ENCODE peak calls at places on chromosomes 6 and 20, in ten cellular contexts. One of them, this sample, is unnamed.

GRCh38 chr6:113047932-113048331 is 700.8 kb downstream of the RFPL4B start:
- DNase-seq in activated T-helper 1 cell treated with anti-CD3 and anti-CD28 coated beads, Interleukin-2, amount 50 U/mL, for 16 hours: no peak
- DNase-seq in activated T-cell treated with anti-CD3 and anti-CD28 coated beads, Interleukin-2, amount 50 U/mL, for 72 hours: no peak
- DNase-seq in uterus: no peak
- DNase-seq in NCI-H1694: no peak
- DNase-seq in T-helper 22 cell: no peak
- DNase-seq in cardiac muscle cell: no peak
- DNase-seq in activated CD4-positive, alpha-beta T cell treated with anti-CD3 and anti-CD28 coated beads, Interleukin-2, amount 50 U/mL, for 24 hours: no peak
- DNase-seq in stimulated activated CD8-positive, alpha-beta memory T cell treated with anti-CD3 and anti-CD28 coated beads, Interleukin-12 subunit alpha, Interleukin-12 subunit beta, amount 100 ng/mL, for 4 hours: no peak
- DNase-seq in GF-D8: no peak
- DNase-seq in this sample: no peak

GRCh38 chr6:9083108-9083507 is 647.8 kb upstream of the SLC35B3 start:
- DNase-seq in activated T-helper 1 cell treated with anti-CD3 and anti-CD28 coated beads, Interleukin-2, amount 50 U/mL, for 16 hours: no peak
- DNase-seq in activated T-cell treated with anti-CD3 and anti-CD28 coated beads, Interleukin-2, amount 50 U/mL, for 72 hours: no peak
- DNase-seq in uterus: no peak
- DNase-seq in NCI-H1694: no peak
- DNase-seq in T-helper 22 cell: no peak
- DNase-seq in cardiac muscle cell: no peak
- DNase-seq in activated CD4-positive, alpha-beta T cell treated with anti-CD3 and anti-CD28 coated beads, Interleukin-2, amount 50 U/mL, for 24 hours: no peak
- DNase-seq in stimulated activated CD8-positive, alpha-beta memory T cell treated with anti-CD3 and anti-CD28 coated beads, Interleukin-12 subunit alpha, Interleukin-12 subunit beta, amount 100 ng/mL, for 4 hours: no peak
- DNase-seq in GF-D8: no peak
- DNase-seq in this sample: no peak

GRCh38 chr6:168774381-168774780 is 333.4 kb downstream of the SMOC2 start:
- DNase-seq in activated T-helper 1 cell treated with anti-CD3 and anti-CD28 coated beads, Interleukin-2, amount 50 U/mL, for 16 hours: no peak
- DNase-seq in activated T-cell treated with anti-CD3 and anti-CD28 coated beads, Interleukin-2, amount 50 U/mL, for 72 hours: no peak
- DNase-seq in uterus: no peak
- DNase-seq in NCI-H1694: no peak
- DNase-seq in T-helper 22 cell: no peak
- DNase-seq in cardiac muscle cell: no peak
- DNase-seq in activated CD4-positive, alpha-beta T cell treated with anti-CD3 and anti-CD28 coated beads, Interleukin-2, amount 50 U/mL, for 24 hours: no peak
- DNase-seq in stimulated activated CD8-positive, alpha-beta memory T cell treated with anti-CD3 and anti-CD28 coated beads, Interleukin-12 subunit alpha, Interleukin-12 subunit beta, amount 100 ng/mL, for 4 hours: no peak
- DNase-seq in GF-D8: no peak
- DNase-seq in this sample: no peak

GRCh38 chr6:108755257-108756240 is 92.7 kb upstream of the ARMC2 start:
- DNase-seq in activated T-helper 1 cell treated with anti-CD3 and anti-CD28 coated beads, Interleukin-2, amount 50 U/mL, for 16 hours: no peak
- DNase-seq in activated T-cell treated with anti-CD3 and anti-CD28 coated beads, Interleukin-2, amount 50 U/mL, for 72 hours: no peak
- DNase-seq in uterus: no peak
- DNase-seq in NCI-H1694: no peak
- DNase-seq in T-helper 22 cell: no peak
- DNase-seq in cardiac muscle cell: peak; percentile 32
- DNase-seq in activated CD4-positive, alpha-beta T cell treated with anti-CD3 and anti-CD28 coated beads, Interleukin-2, amount 50 U/mL, for 24 hours: no peak
- DNase-seq in stimulated activated CD8-positive, alpha-beta memory T cell treated with anti-CD3 and anti-CD28 coated beads, Interleukin-12 subunit alpha, Interleukin-12 subunit beta, amount 100 ng/mL, for 4 hours: no peak
- DNase-seq in GF-D8: no peak
- DNase-seq in this sample: peak; percentile 34

GRCh38 chr6:7215798-7216231 is 97.2 kb downstream of the SSR1 start:
- DNase-seq in activated T-helper 1 cell treated with anti-CD3 and anti-CD28 coated beads, Interleukin-2, amount 50 U/mL, for 16 hours: no peak
- DNase-seq in activated T-cell treated with anti-CD3 and anti-CD28 coated beads, Interleukin-2, amount 50 U/mL, for 72 hours: no peak
- DNase-seq in uterus: no peak
- DNase-seq in NCI-H1694: no peak
- DNase-seq in T-helper 22 cell: no peak
- DNase-seq in cardiac muscle cell: no peak
- DNase-seq in activated CD4-positive, alpha-beta T cell treated with anti-CD3 and anti-CD28 coated beads, Interleukin-2, amount 50 U/mL, for 24 hours: no peak
- DNase-seq in stimulated activated CD8-positive, alpha-beta memory T cell treated with anti-CD3 and anti-CD28 coated beads, Interleukin-12 subunit alpha, Interleukin-12 subunit beta, amount 100 ng/mL, for 4 hours: no peak
- DNase-seq in GF-D8: no peak
- DNase-seq in this sample: no peak

GRCh38 chr6:132713355-132714134 is at the start of gene VNN1:
- DNase-seq in activated T-helper 1 cell treated with anti-CD3 and anti-CD28 coated beads, Interleukin-2, amount 50 U/mL, for 16 hours: no peak
- DNase-seq in activated T-cell treated with anti-CD3 and anti-CD28 coated beads, Interleukin-2, amount 50 U/mL, for 72 hours: no peak
- DNase-seq in uterus: no peak
- DNase-seq in NCI-H1694: no peak
- DNase-seq in T-helper 22 cell: no peak
- DNase-seq in cardiac muscle cell: no peak
- DNase-seq in activated CD4-positive, alpha-beta T cell treated with anti-CD3 and anti-CD28 coated beads, Interleukin-2, amount 50 U/mL, for 24 hours: no peak
- DNase-seq in stimulated activated CD8-positive, alpha-beta memory T cell treated with anti-CD3 and anti-CD28 coated beads, Interleukin-12 subunit alpha, Interleukin-12 subunit beta, amount 100 ng/mL, for 4 hours: no peak
- DNase-seq in GF-D8: no peak
- DNase-seq in this sample: peak; percentile 67

GRCh38 chr6:23413327-23414203 is 712.5 kb upstream of the NRSN1 start:
- DNase-seq in activated T-helper 1 cell treated with anti-CD3 and anti-CD28 coated beads, Interleukin-2, amount 50 U/mL, for 16 hours: no peak
- DNase-seq in activated T-cell treated with anti-CD3 and anti-CD28 coated beads, Interleukin-2, amount 50 U/mL, for 72 hours: no peak
- DNase-seq in uterus: no peak
- DNase-seq in NCI-H1694: no peak
- DNase-seq in T-helper 22 cell: no peak
- DNase-seq in cardiac muscle cell: no peak
- DNase-seq in activated CD4-positive, alpha-beta T cell treated with anti-CD3 and anti-CD28 coated beads, Interleukin-2, amount 50 U/mL, for 24 hours: no peak
- DNase-seq in stimulated activated CD8-positive, alpha-beta memory T cell treated with anti-CD3 and anti-CD28 coated beads, Interleukin-12 subunit alpha, Interleukin-12 subunit beta, amount 100 ng/mL, for 4 hours: no peak
- DNase-seq in GF-D8: no peak
- DNase-seq in this sample: no peak

GRCh38 chr6:147131728-147132127 is 72.5 kb upstream of the STXBP5 start:
- DNase-seq in activated T-helper 1 cell treated with anti-CD3 and anti-CD28 coated beads, Interleukin-2, amount 50 U/mL, for 16 hours: no peak
- DNase-seq in activated T-cell treated with anti-CD3 and anti-CD28 coated beads, Interleukin-2, amount 50 U/mL, for 72 hours: no peak
- DNase-seq in uterus: no peak
- DNase-seq in NCI-H1694: no peak
- DNase-seq in T-helper 22 cell: no peak
- DNase-seq in cardiac muscle cell: no peak
- DNase-seq in activated CD4-positive, alpha-beta T cell treated with anti-CD3 and anti-CD28 coated beads, Interleukin-2, amount 50 U/mL, for 24 hours: no peak
- DNase-seq in stimulated activated CD8-positive, alpha-beta memory T cell treated with anti-CD3 and anti-CD28 coated beads, Interleukin-12 subunit alpha, Interleukin-12 subunit beta, amount 100 ng/mL, for 4 hours: no peak
- DNase-seq in GF-D8: peak; percentile 91
- DNase-seq in this sample: no peak

GRCh38 chr6:54646551-54647300 is 199.8 kb upstream of the FAM83B start:
- DNase-seq in activated T-helper 1 cell treated with anti-CD3 and anti-CD28 coated beads, Interleukin-2, amount 50 U/mL, for 16 hours: no peak
- DNase-seq in activated T-cell treated with anti-CD3 and anti-CD28 coated beads, Interleukin-2, amount 50 U/mL, for 72 hours: no peak
- DNase-seq in uterus: no peak
- DNase-seq in NCI-H1694: no peak
- DNase-seq in T-helper 22 cell: no peak
- DNase-seq in cardiac muscle cell: no peak
- DNase-seq in activated CD4-positive, alpha-beta T cell treated with anti-CD3 and anti-CD28 coated beads, Interleukin-2, amount 50 U/mL, for 24 hours: no peak
- DNase-seq in stimulated activated CD8-positive, alpha-beta memory T cell treated with anti-CD3 and anti-CD28 coated beads, Interleukin-12 subunit alpha, Interleukin-12 subunit beta, amount 100 ng/mL, for 4 hours: no peak
- DNase-seq in GF-D8: no peak
- DNase-seq in this sample: no peak

GRCh38 chr6:91480397-91480796 is 893.5 kb upstream of the MAP3K7 start:
- DNase-seq in activated T-helper 1 cell treated with anti-CD3 and anti-CD28 coated beads, Interleukin-2, amount 50 U/mL, for 16 hours: no peak
- DNase-seq in activated T-cell treated with anti-CD3 and anti-CD28 coated beads, Interleukin-2, amount 50 U/mL, for 72 hours: no peak
- DNase-seq in uterus: no peak
- DNase-seq in NCI-H1694: no peak
- DNase-seq in T-helper 22 cell: no peak
- DNase-seq in cardiac muscle cell: no peak
- DNase-seq in activated CD4-positive, alpha-beta T cell treated with anti-CD3 and anti-CD28 coated beads, Interleukin-2, amount 50 U/mL, for 24 hours: no peak
- DNase-seq in stimulated activated CD8-positive, alpha-beta memory T cell treated with anti-CD3 and anti-CD28 coated beads, Interleukin-12 subunit alpha, Interleukin-12 subunit beta, amount 100 ng/mL, for 4 hours: no peak
- DNase-seq in GF-D8: no peak
- DNase-seq in this sample: no peak

GRCh38 chr20:23084845-23085355 is 1.2 kb downstream of the CD93 start:
- DNase-seq in activated T-helper 1 cell treated with anti-CD3 and anti-CD28 coated beads, Interleukin-2, amount 50 U/mL, for 16 hours: no peak
- DNase-seq in activated T-cell treated with anti-CD3 and anti-CD28 coated beads, Interleukin-2, amount 50 U/mL, for 72 hours: no peak
- DNase-seq in uterus: peak; percentile 33
- DNase-seq in NCI-H1694: no peak
- DNase-seq in T-helper 22 cell: no peak
- DNase-seq in cardiac muscle cell: no peak
- DNase-seq in activated CD4-positive, alpha-beta T cell treated with anti-CD3 and anti-CD28 coated beads, Interleukin-2, amount 50 U/mL, for 24 hours: no peak
- DNase-seq in stimulated activated CD8-positive, alpha-beta memory T cell treated with anti-CD3 and anti-CD28 coated beads, Interleukin-12 subunit alpha, Interleukin-12 subunit beta, amount 100 ng/mL, for 4 hours: no peak
- DNase-seq in GF-D8: no peak
- DNase-seq in this sample: no peak

GRCh38 chr6:90062667-90063066 is 168.4 kb downstream of the GJA10 start:
- DNase-seq in activated T-helper 1 cell treated with anti-CD3 and anti-CD28 coated beads, Interleukin-2, amount 50 U/mL, for 16 hours: no peak
- DNase-seq in activated T-cell treated with anti-CD3 and anti-CD28 coated beads, Interleukin-2, amount 50 U/mL, for 72 hours: no peak
- DNase-seq in uterus: no peak
- DNase-seq in NCI-H1694: no peak
- DNase-seq in T-helper 22 cell: no peak
- DNase-seq in cardiac muscle cell: no peak
- DNase-seq in activated CD4-positive, alpha-beta T cell treated with anti-CD3 and anti-CD28 coated beads, Interleukin-2, amount 50 U/mL, for 24 hours: no peak
- DNase-seq in stimulated activated CD8-positive, alpha-beta memory T cell treated with anti-CD3 and anti-CD28 coated beads, Interleukin-12 subunit alpha, Interleukin-12 subunit beta, amount 100 ng/mL, for 4 hours: no peak
- DNase-seq in GF-D8: no peak
- DNase-seq in this sample: no peak

GRCh38 chr20:39453890-39454289 is 491.7 kb downstream of the DHX35 start:
- DNase-seq in activated T-helper 1 cell treated with anti-CD3 and anti-CD28 coated beads, Interleukin-2, amount 50 U/mL, for 16 hours: no peak
- DNase-seq in activated T-cell treated with anti-CD3 and anti-CD28 coated beads, Interleukin-2, amount 50 U/mL, for 72 hours: no peak
- DNase-seq in uterus: no peak
- DNase-seq in NCI-H1694: no peak
- DNase-seq in T-helper 22 cell: no peak
- DNase-seq in cardiac muscle cell: no peak
- DNase-seq in activated CD4-positive, alpha-beta T cell treated with anti-CD3 and anti-CD28 coated beads, Interleukin-2, amount 50 U/mL, for 24 hours: no peak
- DNase-seq in stimulated activated CD8-positive, alpha-beta memory T cell treated with anti-CD3 and anti-CD28 coated beads, Interleukin-12 subunit alpha, Interleukin-12 subunit beta, amount 100 ng/mL, for 4 hours: no peak
- DNase-seq in GF-D8: no peak
- DNase-seq in this sample: no peak

GRCh38 chr20:50380697-50381040 is 129.5 kb upstream of the PTPN1 start:
- DNase-seq in activated T-helper 1 cell treated with anti-CD3 and anti-CD28 coated beads, Interleukin-2, amount 50 U/mL, for 16 hours: no peak
- DNase-seq in activated T-cell treated with anti-CD3 and anti-CD28 coated beads, Interleukin-2, amount 50 U/mL, for 72 hours: no peak
- DNase-seq in uterus: peak; percentile 56
- DNase-seq in NCI-H1694: peak; percentile 12
- DNase-seq in T-helper 22 cell: no peak
- DNase-seq in cardiac muscle cell: no peak
- DNase-seq in activated CD4-positive, alpha-beta T cell treated with anti-CD3 and anti-CD28 coated beads, Interleukin-2, amount 50 U/mL, for 24 hours: no peak
- DNase-seq in stimulated activated CD8-positive, alpha-beta memory T cell treated with anti-CD3 and anti-CD28 coated beads, Interleukin-12 subunit alpha, Interleukin-12 subunit beta, amount 100 ng/mL, for 4 hours: no peak
- DNase-seq in GF-D8: no peak
- DNase-seq in this sample: no peak

This sample was measured in tibial artery.